ENCODE peak calls at places on chromosome 15, in five cellular contexts. One of them, this sample, is unnamed.

GRCh38 chr15:89812126-89812846 is 2.4 kb downstream of the ANPEP start:
- DNase-seq in HepG2: peak
- DNase-seq in GM12878: no peak
- DNase-seq in K562: no peak
- DNase-seq in H1: no peak
- DNase-seq in this sample: no peak

GRCh38 chr15:39456582-39457330 is 124.1 kb upstream of the THBS1 start:
- DNase-seq in HepG2: no peak
- DNase-seq in GM12878: no peak
- DNase-seq in K562: no peak
- DNase-seq in H1: no peak
- DNase-seq in this sample: no peak

GRCh38 chr15:57227899-57228298 is 148.4 kb upstream of the CGNL1 start:
- DNase-seq in HepG2: no peak
- DNase-seq in GM12878: no peak
- DNase-seq in K562: no peak
- DNase-seq in H1: no peak
- DNase-seq in this sample: no peak

GRCh38 chr15:43280996-43281395 is 14.3 kb upstream of the TGM5 start:
- DNase-seq in HepG2: no peak
- DNase-seq in GM12878: no peak
- DNase-seq in K562: no peak
- DNase-seq in H1: no peak
- DNase-seq in this sample: no peak

GRCh38 chr15:83695901-83696425 is 42.0 kb downstream of the ADAMTSL3 start:
- DNase-seq in HepG2: no peak
- DNase-seq in GM12878: no peak
- DNase-seq in K562: no peak
- DNase-seq in H1: no peak
- DNase-seq in this sample: no peak

GRCh38 chr15:59473226-59473625 is 35.2 kb downstream of the FAM81A start:
- DNase-seq in HepG2: no peak
- DNase-seq in GM12878: no peak
- DNase-seq in K562: no peak
- DNase-seq in H1: no peak
- DNase-seq in this sample: no peak

GRCh38 chr15:41967506-41968206 is 4.7 kb downstream of the EHD4 start:
- DNase-seq in HepG2: no peak
- DNase-seq in GM12878: peak
- DNase-seq in K562: peak
- DNase-seq in H1: no peak
- DNase-seq in this sample: no peak

GRCh38 chr15:71096676-71097075 is 18.6 kb upstream of the THSD4 start:
- DNase-seq in HepG2: no peak
- DNase-seq in GM12878: no peak
- DNase-seq in K562: no peak
- DNase-seq in H1: peak
- DNase-seq in this sample: no peak

GRCh38 chr15:60529332-60529731 is 50.4 kb upstream of the ICE2 start:
- DNase-seq in HepG2: no peak
- DNase-seq in GM12878: no peak
- DNase-seq in K562: no peak
- DNase-seq in H1: no peak
- DNase-seq in this sample: no peak

GRCh38 chr15:77807115-77807514 is 174.4 kb upstream of the LINGO1 start:
- DNase-seq in HepG2: no peak
- DNase-seq in GM12878: no peak
- DNase-seq in K562: no peak
- DNase-seq in H1: no peak
- DNase-seq in this sample: no peak

GRCh38 chr15:43132830-43133428 is 457 bp upstream of the TMEM62 start:
- DNase-seq in HepG2: no peak
- DNase-seq in GM12878: no peak
- DNase-seq in K562: peak
- DNase-seq in H1: no peak
- DNase-seq in this sample: no peak

GRCh38 chr15:51054535-51054934 is 40.2 kb downstream of the TNFAIP8L3 start:
- DNase-seq in HepG2: no peak
- DNase-seq in GM12878: no peak
- DNase-seq in K562: no peak
- DNase-seq in H1: no peak
- DNase-seq in this sample: no peak

GRCh38 chr15:56211064-56211463 is 32.6 kb downstream of the RFX7 start:
- DNase-seq in HepG2: no peak
- DNase-seq in GM12878: no peak
- DNase-seq in K562: no peak
- DNase-seq in H1: no peak
- DNase-seq in this sample: no peak

GRCh38 chr15:59266015-59266414 is 59.4 kb downstream of the LDHAL6B start:
- DNase-seq in HepG2: no peak
- DNase-seq in GM12878: no peak
- DNase-seq in K562: no peak
- DNase-seq in H1: no peak
- DNase-seq in this sample: no peak

GRCh38 chr15:58521293-58521991 is 89.7 kb downstream of the LIPC start:
- DNase-seq in HepG2: peak
- DNase-seq in GM12878: no peak
- DNase-seq in K562: peak
- DNase-seq in H1: no peak
- DNase-seq in this sample: peak

GRCh38 chr15:94887406-94887805 is 656.0 kb downstream of the MCTP2 start:
- DNase-seq in HepG2: no peak
- DNase-seq in GM12878: no peak
- DNase-seq in K562: no peak
- DNase-seq in H1: no peak
- DNase-seq in this sample: no peak

GRCh38 chr15:23690450-23690852 is 3.3 kb upstream of the NDN start:
- DNase-seq in HepG2: peak
- DNase-seq in GM12878: no peak
- DNase-seq in K562: peak
- DNase-seq in H1: peak
- DNase-seq in this sample: no peak

GRCh38 chr15:101530224-101530958 is 40.9 kb upstream of the PCSK6 start:
- DNase-seq in HepG2: no peak
- DNase-seq in GM12878: no peak
- DNase-seq in K562: no peak
- DNase-seq in H1: peak
- DNase-seq in this sample: no peak

GRCh38 chr15:101528917-101529299 is 39.4 kb upstream of the PCSK6 start:
- DNase-seq in HepG2: no peak
- DNase-seq in GM12878: no peak
- DNase-seq in K562: no peak
- DNase-seq in H1: peak
- DNase-seq in this sample: no peak

GRCh38 chr15:101526890-101527289 is 37.4 kb upstream of the PCSK6 start:
- DNase-seq in HepG2: no peak
- DNase-seq in GM12878: no peak
- DNase-seq in K562: no peak
- DNase-seq in H1: peak
- DNase-seq in this sample: no peak

GRCh38 chr15:101526442-101526841 is 36.9 kb upstream of the PCSK6 start:
- DNase-seq in HepG2: no peak
- DNase-seq in GM12878: no peak
- DNase-seq in K562: no peak
- DNase-seq in H1: no peak
- DNase-seq in this sample: no peak

GRCh38 chr15:101528108-101528916 is 38.8 kb upstream of the PCSK6 start:
- DNase-seq in HepG2: peak
- DNase-seq in GM12878: no peak
- DNase-seq in K562: no peak
- DNase-seq in H1: peak
- DNase-seq in this sample: no peak
- TF ChIP-seq SRF in HepG2: no peak
- TF ChIP-seq SRF in GM12878: no peak
- TF ChIP-seq SRF in K562: no peak
- TF ChIP-seq SRF in H1: no peak
- TF ChIP-seq SRF in this sample: no peak

DNA sequence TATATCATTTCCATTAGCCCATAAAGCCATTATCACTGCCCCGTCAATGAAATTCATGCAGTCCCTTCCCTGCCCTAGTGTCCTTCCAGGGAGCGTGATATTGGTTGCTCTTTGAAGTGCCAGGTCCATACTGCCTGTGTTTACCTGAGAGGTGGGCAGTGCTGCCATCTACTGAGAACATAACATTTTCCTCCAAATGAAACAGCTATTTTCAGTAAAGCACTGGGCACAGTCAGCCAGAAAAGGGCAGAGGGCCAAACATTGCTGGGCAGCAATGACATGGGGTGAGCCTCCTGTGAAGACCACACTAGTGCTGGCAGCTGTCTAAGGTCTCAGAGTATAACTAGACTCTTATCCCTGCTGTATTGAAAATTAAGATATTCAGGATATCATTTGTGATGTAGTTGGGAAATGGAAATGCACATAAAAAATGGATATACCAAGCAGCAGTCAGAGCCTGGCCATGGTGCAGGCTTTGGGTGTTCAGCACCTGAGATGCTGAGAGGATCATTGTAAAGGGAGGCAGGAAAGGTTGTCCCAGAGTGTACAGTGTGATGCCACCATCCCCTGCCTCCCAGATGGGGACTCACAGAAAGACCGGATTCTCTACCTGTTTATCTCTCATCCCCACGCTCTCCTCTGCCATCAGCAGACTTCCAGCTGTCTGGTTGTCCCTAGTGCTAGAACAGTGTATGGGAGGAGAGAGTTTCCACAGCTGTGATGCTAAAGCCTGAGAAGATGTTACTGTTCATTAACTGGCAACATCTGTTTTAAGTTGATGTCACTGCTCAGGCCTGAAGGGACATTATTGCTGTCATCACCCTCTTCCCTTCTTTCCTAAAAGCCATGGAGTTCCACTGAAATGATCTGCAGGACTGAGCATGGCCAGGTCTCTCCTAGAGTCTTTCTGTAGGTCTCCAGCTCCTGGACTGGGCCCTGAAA is 108.8 kb downstream of the ARNT2 start:
- DNase-seq in HepG2: peak
- DNase-seq in GM12878: no peak
- DNase-seq in K562: no peak
- DNase-seq in H1: peak
- DNase-seq in this sample: peak
- TF ChIP-seq SP1 in HepG2: no peak
- TF ChIP-seq SP1 in GM12878: no peak
- TF ChIP-seq SP1 in K562: no peak
- TF ChIP-seq SP1 in H1: no peak
- TF ChIP-seq SP1 in this sample: no peak

GRCh38 chr15:28995193-28995592 is 109.4 kb downstream of the APBA2 start:
- DNase-seq in HepG2: no peak
- DNase-seq in GM12878: no peak
- DNase-seq in K562: no peak
- DNase-seq in H1: no peak
- DNase-seq in this sample: no peak

GRCh38 chr15:28993720-28994053 is 107.9 kb downstream of the APBA2 start:
- DNase-seq in HepG2: no peak
- DNase-seq in GM12878: no peak
- DNase-seq in K562: no peak
- DNase-seq in H1: no peak
- DNase-seq in this sample: no peak

GRCh38 chr15:28995721-28996120 is 109.9 kb downstream of the APBA2 start:
- DNase-seq in HepG2: no peak
- DNase-seq in GM12878: no peak
- DNase-seq in K562: no peak
- DNase-seq in H1: no peak
- DNase-seq in this sample: no peak

GRCh38 chr15:28994142-28994829 is 108.5 kb downstream of the APBA2 start:
- DNase-seq in HepG2: no peak
- DNase-seq in GM12878: no peak
- DNase-seq in K562: no peak
- DNase-seq in H1: no peak
- DNase-seq in this sample: no peak

DNA sequence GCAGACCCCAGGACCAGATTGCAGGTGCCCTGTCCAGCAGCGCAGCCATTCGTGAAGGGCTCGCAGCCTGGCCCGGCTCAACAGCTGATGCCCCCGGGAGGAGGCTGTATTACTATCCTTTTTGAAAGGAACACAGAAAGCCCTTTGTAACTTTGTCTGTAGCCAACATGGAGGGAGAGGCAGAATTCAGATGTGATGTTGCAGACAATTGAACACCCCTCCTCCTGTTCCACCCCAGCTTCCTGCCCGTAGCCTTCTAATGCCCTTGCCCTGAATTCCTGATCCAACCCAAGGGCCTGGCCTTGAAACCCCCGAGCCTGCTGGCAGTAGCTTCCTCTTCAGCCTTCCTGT is 109.0 kb downstream of the APBA2 start:
- DNase-seq in HepG2: no peak
- DNase-seq in GM12878: no peak
- DNase-seq in K562: no peak
- DNase-seq in H1: no peak
- DNase-seq in this sample: no peak
- TF ChIP-seq JUND in HepG2: no peak
- TF ChIP-seq JUND in GM12878: no peak
- TF ChIP-seq JUND in K562: no peak
- TF ChIP-seq JUND in H1: no peak
- TF ChIP-seq JUND in this sample: no peak

GRCh38 chr15:91524534-91524933 is 329.0 kb upstream of the SLCO3A1 start:
- DNase-seq in HepG2: no peak
- DNase-seq in GM12878: no peak
- DNase-seq in K562: no peak
- DNase-seq in H1: no peak
- DNase-seq in this sample: no peak

GRCh38 chr15:91525746-91526145 is 327.8 kb upstream of the SLCO3A1 start:
- DNase-seq in HepG2: no peak
- DNase-seq in GM12878: no peak
- DNase-seq in K562: no peak
- DNase-seq in H1: no peak
- DNase-seq in this sample: no peak

GRCh38 chr15:91521996-91522395 is 331.5 kb upstream of the SLCO3A1 start:
- DNase-seq in HepG2: no peak
- DNase-seq in GM12878: no peak
- DNase-seq in K562: no peak
- DNase-seq in H1: no peak
- DNase-seq in this sample: no peak

GRCh38 chr15:91520848-91521247 is 332.7 kb upstream of the SLCO3A1 start:
- DNase-seq in HepG2: no peak
- DNase-seq in GM12878: no peak
- DNase-seq in K562: no peak
- DNase-seq in H1: no peak
- DNase-seq in this sample: no peak

DNA sequence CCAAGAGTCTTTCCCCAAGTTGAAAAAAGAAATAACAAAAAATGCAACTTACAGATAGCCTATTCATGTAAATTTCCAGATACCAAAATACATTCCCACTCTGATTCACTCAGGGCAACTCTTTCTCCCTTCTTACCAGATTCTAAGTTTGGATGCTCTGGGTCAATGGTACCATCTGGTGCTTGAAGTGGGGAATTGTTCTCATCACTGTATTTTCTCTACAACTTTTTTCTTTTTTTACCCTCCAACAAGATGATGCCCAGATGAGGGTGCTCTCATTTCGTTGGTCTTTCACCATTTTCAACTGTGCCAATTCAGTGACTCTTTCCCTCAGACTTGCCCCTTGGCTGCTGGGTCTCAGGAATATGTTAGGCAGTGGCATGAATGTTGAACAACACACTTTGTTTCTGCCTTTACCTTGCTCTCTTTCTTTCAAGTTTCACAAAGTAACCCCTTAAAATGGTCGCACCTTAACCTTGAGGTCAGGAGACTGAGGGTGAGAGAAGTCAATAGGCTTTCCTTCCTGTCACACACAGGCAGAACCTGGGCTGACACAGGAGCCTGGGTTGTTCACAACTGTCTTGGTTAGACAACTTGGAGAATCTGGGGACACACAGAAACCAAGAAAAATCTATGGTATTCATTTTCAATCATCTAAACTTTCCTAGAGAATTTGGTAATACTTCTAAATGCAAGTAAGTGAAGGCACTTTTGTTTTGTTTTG is 330.7 kb upstream of the SLCO3A1 start:
- DNase-seq in HepG2: no peak
- DNase-seq in GM12878: no peak
- DNase-seq in K562: peak
- DNase-seq in H1: no peak
- DNase-seq in this sample: no peak
- TF ChIP-seq SRF in HepG2: no peak
- TF ChIP-seq SRF in GM12878: no peak
- TF ChIP-seq SRF in K562: no peak
- TF ChIP-seq SRF in H1: no peak
- TF ChIP-seq SRF in this sample: no peak